ENCODE peak calls at places on chromosomes 3 and 15, in eight cellular contexts. Q, M, A, T, R, X, G and U are unnamed samples. For H3K4me1 and H3K9me3, the result is how much of the 10 kb centered on the place peaks cover.

GRCh38 chr3:42999212-42999611 is 20.1 kb downstream of the GASK1A start:
- DNase-seq in T (no peak), A (no peak), Q (no peak), M (no peak), R (no peak), G (no peak), X (no peak), U (no peak)

GRCh38 chr15:96049323-96049722 is 281.2 kb upstream of the NR2F2 start:
- DNase-seq in Q (no peak), X (no peak), M (no peak), A (no peak), T (no peak), R (no peak), G (no peak), U (no peak)

GRCh38 chr3:81716870-81717509 is 44.5 kb downstream of the GBE1 start:
- DNase-seq in A (no peak), M (peak), Q (no peak), X (no peak), G (peak), R (no peak), T (no peak), U (no peak)

GRCh38 chr3:59759298-59760169 is 709.7 kb upstream of the CFAP20DC start:
- DNase-seq in A (no peak), M (no peak), G (no peak), R (peak), Q (no peak), T (no peak), X (peak), U (no peak)

GRCh38 chr3:152026033-152026556 is 152.7 kb downstream of the SUCNR1 start:
- DNase-seq in T (no peak), M (no peak), G (peak), Q (peak), A (no peak), X (no peak), R (peak), U (peak)

GRCh38 chr3:46090161-46090591 is 62.9 kb upstream of the XCR1 start:
- DNase-seq in Q (no peak), A (no peak), X (no peak), M (no peak), T (no peak), G (peak), R (peak), U (no peak)

GRCh38 chr15:44735482-44736260 is 657 bp upstream of the TRIM69 start:
- DNase-seq in T (peak), Q (no peak), R (no peak), A (no peak), M (peak), X (no peak), G (no peak), U (no peak)

GRCh38 chr15:88623061-88623460 is 1.9 kb downstream of the AEN start:
- DNase-seq in Q (peak), X (no peak), A (no peak), G (peak), M (no peak), R (peak), T (no peak), U (no peak)

GRCh38 chr15:44286814-44287555 is 1.5 kb upstream of the GOLM2 start:
- DNase-seq in G (peak), M (no peak), A (no peak), Q (peak), X (no peak), R (peak), T (no peak), U (no peak)

GRCh38 chr3:194137314-194138097 is 1.6 kb downstream of the HES1 start:
- DNase-seq in X (peak), G (peak), R (peak), T (peak), M (peak), Q (no peak), A (peak), U (peak)

GRCh38 chr3:147034359-147034758 is 372.0 kb downstream of the ZIC4 start:
- DNase-seq in M (no peak), G (no peak), X (no peak), T (no peak), R (no peak), Q (no peak), A (no peak), U (no peak)

GRCh38 chr3:169966951-169967915 is 626 bp downstream of the SEC62 start:
- DNase-seq in Q (peak), A (peak), T (peak), M (peak), R (peak), G (peak), X (peak), U (peak)

GRCh38 chr15:65996901-65997300 is 127.6 kb downstream of the RAB11A start:
- DNase-seq in M (no peak), Q (no peak), X (no peak), A (no peak), R (no peak), T (no peak), G (no peak), U (no peak)

GRCh38 chr3:130459944-130460343 is 57.0 kb upstream of the COL6A6 start:
- DNase-seq in X (no peak), R (no peak), T (no peak), Q (no peak), G (no peak), A (no peak), M (no peak), U (no peak)

GRCh38 chr15:48680841-48681240 is 35.3 kb upstream of the FBN1 start:
- DNase-seq in R (peak), Q (no peak), X (no peak), T (no peak), G (peak), M (no peak), A (no peak), U (no peak)

GRCh38 chr15:40046721-40047412 is 7.9 kb upstream of the SRP14 start:
- DNase-seq in R (peak), M (no peak), Q (peak), G (peak), A (no peak), T (no peak), X (no peak), U (no peak)

GRCh38 chr3:195227871-195228270 is 43.1 kb downstream of the XXYLT1 start:
- DNase-seq in G (peak), R (no peak), A (no peak), Q (no peak), X (no peak), T (peak), M (no peak), U (peak)

GRCh38 chr3:181040030-181040429 is 50.5 kb upstream of the DNAJC19 start:
- DNase-seq in T (no peak), R (no peak), A (no peak), X (no peak), M (no peak), Q (no peak), G (no peak), U (no peak)

GRCh38 chr3:188187055-188187454 is 33.1 kb downstream of the LPP start:
- DNase-seq in T (no peak), X (no peak), A (no peak), G (peak), M (no peak), Q (no peak), R (peak), U (no peak)

GRCh38 chr3:159964166-159964973 is 24.3 kb upstream of the IL12A start:
- DNase-seq in A (no peak), G (peak), X (no peak), R (peak), Q (peak), T (no peak), M (no peak), U (no peak)

GRCh38 chr3:14535616-14536015 is 4.5 kb downstream of the GRIP2 start:
- DNase-seq in X (no peak), G (no peak), A (no peak), T (no peak), R (no peak), M (no peak), Q (no peak), U (no peak)

GRCh38 chr3:187212705-187213104 is 15.4 kb downstream of the RTP1 start:
- DNase-seq in G (no peak), X (no peak), Q (no peak), M (no peak), A (no peak), R (no peak), T (no peak), U (no peak)

GRCh38 chr3:155737844-155738460 is 6.9 kb downstream of the PLCH1 start:
- DNase-seq in T (no peak), R (no peak), A (no peak), X (no peak), M (no peak), Q (peak), G (peak), U (peak)

GRCh38 chr3:25831578-25831977 is 41.7 kb downstream of the OXSM start:
- DNase-seq in M (no peak), A (no peak), X (no peak), T (no peak), R (peak), G (peak), Q (no peak), U (no peak)

GRCh38 chr3:100264242-100264641 is 3.5 kb downstream of the TBC1D23 start:
- DNase-seq in Q (no peak), X (no peak), G (no peak), T (no peak), R (no peak), M (no peak), A (no peak), U (no peak)

GRCh38 chr3:104635872-104636580 is 730.7 kb upstream of the ALCAM start:
- DNase-seq in R (no peak), G (peak), Q (no peak), M (no peak), X (no peak), A (no peak), T (no peak), U (no peak)

GRCh38 chr3:42143440-42143839 is 52.3 kb downstream of the TRAK1 start:
- DNase-seq in M (no peak), T (no peak), G (no peak), Q (no peak), X (no peak), A (no peak), R (no peak), U (no peak)

GRCh38 chr3:37574177-37574958 is 287.3 kb upstream of the CTDSPL start:
- DNase-seq in M (no peak), Q (no peak), A (no peak), R (no peak), G (no peak), T (no peak), X (no peak), U (no peak)

GRCh38 chr15:95624100-95624499 is 706.4 kb upstream of the NR2F2 start:
- DNase-seq in M (no peak), G (no peak), Q (no peak), T (no peak), A (no peak), X (no peak), R (no peak), U (no peak)

DNA sequence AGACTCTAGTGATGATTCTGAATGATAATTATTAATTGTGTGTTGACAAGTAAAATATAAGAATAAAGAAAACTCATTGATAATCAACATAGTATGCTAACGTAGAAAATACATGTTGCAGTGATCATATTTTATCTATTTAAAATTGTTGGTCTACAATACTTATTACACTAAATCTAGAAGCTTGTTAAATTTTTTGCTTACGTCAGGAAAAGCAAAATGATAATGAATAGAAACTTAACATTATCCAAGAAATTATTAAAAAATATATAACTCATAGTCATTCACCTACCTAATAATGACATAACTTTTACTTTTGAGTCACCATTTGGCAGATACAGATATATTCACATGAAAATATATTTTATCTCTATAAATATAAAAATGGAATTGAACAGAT is 984.1 kb downstream of the PLOD2 start:
- DNase-seq in R (no peak), Q (no peak), T (no peak), G (no peak), A (no peak), X (no peak), M (no peak), U (no peak)
- H3K4me3 ChIP-seq in R (no peak), Q (no peak), T (no peak), G (no peak), A (no peak), X (no peak), M (no peak), U (no peak)

GRCh38 chr15:41791970-41792637 is 17.8 kb downstream of the MAPKBP1 start:
- DNase-seq in A (no peak), M (no peak), T (no peak), X (no peak), R (no peak), G (no peak), Q (no peak), U (no peak)

GRCh38 chr15:41789662-41790061 is 15.4 kb downstream of the MAPKBP1 start:
- DNase-seq in R (no peak), X (no peak), A (no peak), Q (no peak), T (no peak), G (no peak), M (no peak), U (no peak)

GRCh38 chr15:41790756-41791546 is 16.7 kb downstream of the MAPKBP1 start:
- DNase-seq in A (no peak), X (no peak), G (peak), R (peak), M (peak), T (no peak), Q (no peak), U (no peak)

GRCh38 chr15:41790169-41790568 is 15.9 kb downstream of the MAPKBP1 start:
- DNase-seq in M (peak), R (no peak), X (no peak), G (no peak), A (no peak), T (no peak), Q (no peak), U (no peak)

GRCh38 chr15:41791547-41791937 is 17.3 kb downstream of the MAPKBP1 start:
- DNase-seq in G (no peak), A (no peak), X (no peak), Q (no peak), R (no peak), T (no peak), M (no peak), U (no peak)
- H3K4me1 ChIP-seq in G (under half), A (under half), X (under half), Q (under half), R (half or more), T (under half), M (under half), U (under half)

GRCh38 chr15:25402342-25402741 is 36.5 kb downstream of the UBE3A start:
- DNase-seq in Q (no peak), A (no peak), M (no peak), X (no peak), R (no peak), T (no peak), G (no peak), U (no peak)
- H3K9me3 ChIP-seq in Q (under half), A (under half), M (under half), X (under half), R (under half), T (under half), G (under half), U (under half)

DNA sequence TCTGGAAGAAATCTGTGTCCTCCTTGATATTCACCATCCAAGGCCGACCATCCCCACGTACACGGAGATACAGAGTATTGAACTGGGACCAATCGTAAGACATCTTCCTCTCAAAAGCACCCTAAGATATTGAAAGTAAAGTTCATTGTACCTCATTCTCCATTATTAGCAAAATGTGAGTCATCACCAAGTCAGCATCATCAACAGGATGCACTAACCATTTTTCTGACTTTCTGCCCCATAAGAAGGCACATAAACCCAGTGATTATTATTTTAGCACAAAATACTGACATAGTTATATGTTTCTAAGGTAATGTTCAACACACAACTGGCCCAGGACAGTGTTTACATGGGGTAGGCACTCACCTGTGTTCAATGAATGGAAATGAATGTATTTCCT is 7.4 kb downstream of the NDUFAF1 start:
- DNase-seq in G (peak), M (no peak), X (no peak), Q (no peak), A (no peak), R (no peak), T (no peak), U (no peak)
- H3K4me3 ChIP-seq in G (no peak), M (no peak), X (no peak), Q (no peak), A (no peak), R (no peak), T (no peak), U (no peak)

GRCh38 chr15:59792359-59792758 is 103.2 kb upstream of the BNIP2 start:
- DNase-seq in Q (no peak), G (no peak), R (no peak), A (no peak), X (no peak), M (no peak), T (no peak), U (no peak)
- H3K4me1 ChIP-seq in Q (under half), G (under half), R (under half), A (under half), X (under half), M (under half), T (under half), U (under half)